ENCODE peak calls at places on chromosomes 2 and 18, in seven cellular contexts. Q is heart left ventricle, G is epithelial cell of esophagus, X is Panc1, J is osteocyte, R is OCI-LY7, W is fibroblast of lung. U is an unnamed sample.

GRCh38 chr18:42048150-42048549 is 93.1 kb downstream of the PIK3C3 start:
- DNase-seq in W (peak; percentile 90), G (peak; percentile 95), J (no peak), Q (no peak), X (no peak), R (no peak), U (no peak)

GRCh38 chr2:65059071-65059470 is 2.9 kb downstream of the CEP68 start:
- DNase-seq in Q (no peak), G (no peak), W (no peak), R (no peak), J (no peak), X (no peak), U (no peak)

GRCh38 chr2:241279413-241279812 is 36.1 kb downstream of the HDLBP start:
- DNase-seq in J (no peak), Q (no peak), G (peak; percentile 57), X (no peak), R (no peak), W (peak; percentile 34), U (no peak)

GRCh38 chr18:76875390-76876330 is 53.3 kb downstream of the ZNF236 start:
- DNase-seq in G (peak; percentile 64), X (peak; percentile 51), Q (no peak), W (peak; percentile 52), R (peak; percentile 34), J (no peak), U (no peak)

GRCh38 chr2:219099319-219099718 is 38.6 kb upstream of the IHH start:
- DNase-seq in G (peak; percentile 70), Q (no peak), J (no peak), R (no peak), W (peak; percentile 26), X (no peak), U (no peak)

GRCh38 chr2:149652520-149652919 is 64.9 kb upstream of the MMADHC start:
- DNase-seq in J (no peak), R (no peak), G (no peak), W (peak; percentile 25), X (no peak), Q (no peak), U (no peak)

GRCh38 chr2:213221962-213222361 is 62.3 kb upstream of the SPAG16 start:
- DNase-seq in J (no peak), W (no peak), G (no peak), Q (no peak), X (no peak), R (no peak), U (no peak)

GRCh38 chr2:2161871-2162653 is 169.0 kb downstream of the MYT1L start:
- DNase-seq in X (no peak), Q (no peak), J (no peak), R (no peak), G (no peak), W (no peak), U (no peak)

GRCh38 chr2:106269591-106270291 is 75.6 kb upstream of the UXS1 start:
- DNase-seq in X (no peak), J (peak; percentile 69), G (peak; percentile 43), Q (peak; percentile 48), W (no peak), R (no peak), U (no peak)

GRCh38 chr2:225274751-225275150 is 124.8 kb upstream of the NYAP2 start:
- DNase-seq in X (no peak), R (peak; percentile 46), J (no peak), Q (no peak), W (peak; percentile 21), G (peak; percentile 89), U (no peak)

GRCh38 chr2:196515041-196515440 is 124.5 kb upstream of the CCDC150 start:
- DNase-seq in R (no peak), W (no peak), Q (peak; percentile 35), G (no peak), J (no peak), X (no peak), U (no peak)

GRCh38 chr2:165793779-165794519 is at the start of gene GALNT3:
- DNase-seq in R (no peak), W (no peak), X (no peak), Q (no peak), J (peak; percentile 83), G (peak; percentile 97), U (peak; percentile 80)

GRCh38 chr18:62721837-62722795 is 6.8 kb downstream of the PHLPP1 start:
- DNase-seq in R (no peak), Q (no peak), J (no peak), G (no peak), W (no peak), X (no peak), U (no peak)

GRCh38 chr2:144516981-144517824 is 2.7 kb downstream of the ZEB2 start:
- DNase-seq in Q (peak; percentile 73), W (peak; percentile 96), R (peak; percentile 64), X (no peak), G (peak; percentile 79), J (no peak), U (no peak)

GRCh38 chr18:47585136-47585535 is 333.7 kb upstream of the SKOR2 start:
- DNase-seq in J (no peak), G (no peak), X (no peak), W (no peak), R (no peak), Q (no peak), U (no peak)

GRCh38 chr2:141109633-141110032 is 1021.2 kb downstream of the LRP1B start:
- DNase-seq in G (peak; percentile 12), X (no peak), W (no peak), Q (no peak), R (no peak), J (no peak), U (no peak)
- TF ChIP-seq CTCF in G (peak; percentile 45), X (peak; percentile 19), W (no peak), Q (no peak), R (no peak), J (peak; percentile 33), U (peak; percentile 30)

DNA sequence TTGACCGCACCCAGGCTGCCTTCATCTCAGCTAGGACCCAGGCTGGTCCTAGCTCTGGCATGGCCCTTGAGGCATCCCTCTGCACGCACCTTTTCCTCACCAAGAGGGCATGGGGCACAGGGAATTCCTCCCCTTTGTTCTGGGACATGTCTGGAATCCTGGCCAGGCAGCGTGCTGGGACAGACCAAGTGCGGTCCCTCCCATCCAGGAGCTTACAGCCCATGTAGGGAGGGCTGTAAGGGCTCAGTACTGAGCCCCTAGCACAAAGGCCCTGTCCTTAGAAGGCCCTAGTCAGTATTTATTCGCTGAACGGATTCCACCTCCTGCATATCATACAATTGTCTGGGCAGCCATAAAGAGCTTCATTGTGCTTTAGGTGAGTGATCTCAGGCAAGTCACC is 3.0 kb downstream of the TMEM37 start:
- DNase-seq in G (no peak), Q (no peak), X (no peak), J (no peak), R (no peak), W (no peak), U (no peak)
- TF ChIP-seq CTCF in G (no peak), Q (no peak), X (no peak), J (no peak), R (no peak), W (no peak), U (no peak)

GRCh38 chr18:72752220-72752619 is 115.6 kb downstream of the NETO1 start:
- DNase-seq in R (no peak), J (no peak), W (no peak), Q (no peak), X (no peak), G (no peak), U (no peak)
- TF ChIP-seq CTCF in R (no peak), J (no peak), W (no peak), Q (no peak), X (no peak), G (no peak), U (no peak)

GRCh38 chr2:217918220-217919024 is 84.4 kb downstream of the TNS1 start:
- DNase-seq in W (peak; percentile 67), G (no peak), R (no peak), Q (peak; percentile 78), J (no peak), X (no peak), U (no peak)
- TF ChIP-seq CTCF in W (no peak), G (peak; percentile 14), R (no peak), Q (no peak), J (peak; percentile 38), X (no peak), U (peak; percentile 51)

DNA sequence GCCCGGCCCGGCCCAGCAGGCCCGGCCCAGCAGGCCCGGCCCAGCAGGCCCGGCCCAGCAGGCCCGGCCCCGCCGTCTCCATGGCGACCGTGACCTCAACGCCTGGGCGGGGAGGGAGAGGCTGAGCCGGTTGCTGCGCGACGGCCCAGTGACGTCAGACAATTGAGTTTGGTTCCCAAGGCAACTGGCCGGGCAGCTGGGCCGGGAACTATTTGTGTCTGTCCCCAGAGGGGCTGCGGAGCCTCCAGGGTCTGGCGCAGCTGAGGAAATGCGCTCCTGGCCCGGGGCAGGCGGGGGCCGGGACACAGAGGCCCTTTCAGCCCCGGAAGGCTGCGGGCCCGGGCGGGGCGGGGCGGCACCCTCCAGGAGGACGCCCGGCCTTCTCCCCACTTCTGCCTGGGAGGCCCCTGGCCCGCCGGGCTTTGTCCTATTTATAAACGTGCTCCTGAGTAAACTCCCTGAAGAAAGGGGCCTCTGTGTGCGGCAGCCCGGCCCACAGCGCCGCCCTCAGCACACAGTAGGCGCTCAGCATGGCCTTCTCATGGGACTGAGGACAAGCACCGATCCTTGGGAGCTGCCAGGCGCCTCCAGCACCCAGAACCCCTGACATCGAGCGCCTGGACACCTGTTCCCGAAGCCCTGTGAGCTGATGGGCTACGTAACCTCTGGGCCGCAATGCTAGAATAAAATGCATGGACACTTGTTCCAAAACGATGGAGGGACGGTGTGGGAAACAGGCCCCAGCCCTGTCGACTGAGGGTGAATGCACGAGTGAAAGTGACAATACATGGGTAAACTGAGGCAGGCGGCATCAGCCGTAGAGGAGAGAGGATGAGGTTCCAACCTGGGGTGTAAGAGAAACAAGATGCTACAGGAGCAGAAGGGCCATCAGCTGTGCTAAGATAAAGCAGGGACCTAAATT is 12.3 kb downstream of the TEX44 start:
- DNase-seq in R (peak; percentile 99), J (peak; percentile 100), X (peak; percentile 53), W (peak; percentile 98), Q (peak; percentile 100), G (peak; percentile 93), U (peak; percentile 98)
- TF ChIP-seq CTCF in R (peak; percentile 27), J (peak; percentile 12), X (no peak), W (no peak), Q (no peak), G (no peak), U (no peak)

DNA sequence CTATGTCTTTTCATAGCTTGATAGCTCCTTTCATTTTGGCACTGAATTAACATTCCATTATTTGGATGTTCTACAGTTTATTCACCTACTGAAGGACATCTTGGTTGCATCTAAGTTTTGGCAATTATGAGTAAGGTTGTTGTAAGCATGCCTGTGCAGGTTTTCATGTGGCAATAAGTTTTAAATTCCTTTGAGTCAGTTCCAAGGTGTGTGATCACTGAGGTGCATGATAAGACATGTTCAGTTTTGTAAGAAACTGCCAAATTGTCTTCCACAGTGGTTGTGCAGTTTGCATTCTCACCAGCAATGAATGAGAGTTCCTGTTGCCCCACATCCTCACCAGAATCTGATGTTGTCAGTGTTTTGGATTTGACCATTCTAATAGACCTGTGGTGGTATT is 24.2 kb downstream of the XDH start:
- DNase-seq in J (no peak), W (no peak), G (peak; percentile 99), R (no peak), X (no peak), Q (no peak), U (no peak)
- TF ChIP-seq CTCF in J (no peak), W (no peak), G (peak; percentile 16), R (no peak), X (no peak), Q (no peak), U (no peak)